ENCODE peak calls at places on chromosomes 11 and 22, in seven cellular contexts. B, Q, I, H, P, O and G are unnamed samples.

GRCh38 chr11:108606495-108607160 is 13.1 kb upstream of the EXPH5 start:
- DNase-seq in I (no peak), B (no peak), P (no peak), Q (no peak), O (no peak), H (no peak), G (peak)

GRCh38 chr11:61718613-61719302 is 33.7 kb upstream of the MYRF start:
- DNase-seq in H (peak), I (no peak), Q (peak), B (no peak), P (no peak), O (no peak), G (no peak)

GRCh38 chr11:86488553-86488952 is 113.9 kb downstream of the CCDC81 start:
- DNase-seq in B (no peak), P (no peak), I (no peak), H (no peak), Q (no peak), O (no peak), G (no peak)

GRCh38 chr11:110527146-110527545 is 97.4 kb downstream of the FDX1 start:
- DNase-seq in B (no peak), H (no peak), O (no peak), Q (no peak), P (no peak), I (no peak), G (no peak)

GRCh38 chr11:45173064-45173463 is 26.6 kb downstream of the PRDM11 start:
- DNase-seq in H (no peak), Q (no peak), P (no peak), I (no peak), O (no peak), B (no peak), G (no peak)

GRCh38 chr11:2316169-2316962 is 14.6 kb downstream of the TSPAN32 start:
- DNase-seq in O (peak), I (peak), H (no peak), P (no peak), Q (peak), B (no peak), G (no peak)

GRCh38 chr11:31531293-31531692 is 21.7 kb downstream of the ELP4 start:
- DNase-seq in Q (no peak), H (no peak), P (no peak), B (no peak), I (no peak), O (no peak), G (no peak)

GRCh38 chr11:130042093-130042591 is 27.6 kb upstream of the APLP2 start:
- DNase-seq in I (no peak), O (no peak), B (no peak), H (peak), Q (no peak), P (no peak), G (peak)

DNA sequence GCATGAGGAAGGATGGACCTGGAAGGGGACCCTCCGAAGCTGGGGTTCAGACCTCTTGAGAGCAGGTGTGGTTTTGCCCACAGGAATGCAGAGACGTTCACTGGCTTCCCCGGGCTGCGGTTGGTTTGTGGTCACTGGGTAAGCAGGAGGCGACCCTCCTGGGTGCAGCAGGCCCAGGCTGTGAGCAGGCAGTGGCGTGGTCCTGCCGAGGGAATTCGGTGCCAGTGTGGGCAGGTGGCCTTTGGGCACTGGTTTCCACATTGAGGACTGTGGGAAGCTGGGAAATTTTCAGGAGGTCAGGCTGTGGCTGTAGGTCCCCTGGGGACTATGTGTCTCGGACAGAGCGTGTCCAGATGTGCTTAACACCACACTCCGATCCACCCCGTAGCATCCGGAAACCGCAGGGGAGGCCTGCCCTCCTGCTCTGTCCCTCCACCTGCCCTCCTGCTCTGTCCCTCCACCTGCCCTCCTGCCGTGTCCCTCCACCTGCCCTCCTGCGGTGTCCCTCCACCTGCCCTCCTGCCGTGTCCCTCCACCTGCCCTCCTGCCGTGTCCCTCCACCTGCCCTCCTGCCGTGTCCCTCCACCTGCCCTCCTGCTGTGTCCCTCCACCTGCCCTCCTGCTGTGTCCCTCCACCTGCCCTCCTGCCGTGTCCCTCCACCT is 27.5 kb downstream of the TPCN2 start:
- DNase-seq in P (no peak), I (no peak), H (peak), B (no peak), O (no peak), Q (no peak), G (no peak)
- H3K27ac ChIP-seq in P (peak), I (no peak), H (peak), B (no peak), O (no peak), Q (no peak), G (no peak)

DNA sequence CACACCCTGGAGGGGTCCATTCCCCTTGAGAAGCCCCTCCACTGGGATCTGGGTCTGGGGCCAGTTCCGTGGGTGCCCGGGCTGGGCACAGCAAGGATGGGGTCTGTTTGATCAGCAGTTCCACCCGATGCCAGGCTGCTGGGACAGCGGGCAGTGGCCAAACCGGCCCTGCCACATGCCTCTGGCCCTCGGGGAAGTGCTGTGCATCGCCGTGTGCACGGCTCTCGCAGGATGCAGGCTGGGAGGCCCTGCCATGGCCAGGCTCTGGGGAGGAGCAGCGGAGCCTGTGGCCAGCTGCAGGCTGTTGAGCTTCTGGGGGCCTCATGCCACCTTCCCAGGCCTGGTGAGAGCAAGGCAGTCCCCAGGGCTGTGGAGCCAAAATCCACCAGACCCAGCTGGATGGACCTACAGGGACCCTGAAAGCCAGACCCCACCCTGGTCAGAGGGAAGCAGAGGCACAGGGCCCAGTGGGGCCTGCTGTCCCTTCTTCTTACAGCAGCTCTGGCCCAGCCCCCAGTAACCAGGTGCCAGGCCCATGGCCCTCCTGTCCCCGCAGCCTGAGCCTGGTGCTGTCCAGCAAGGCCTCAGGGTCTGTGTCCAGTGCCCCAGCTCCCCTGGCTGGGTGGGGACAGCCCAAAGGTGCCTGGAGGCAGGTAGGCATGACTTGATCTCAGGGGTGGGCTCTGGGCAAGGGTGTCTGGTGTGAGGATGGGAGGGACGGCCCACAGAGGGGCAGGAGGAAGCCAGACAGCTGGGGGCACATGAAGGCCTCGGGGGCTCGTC is 57.3 kb downstream of the WNT7B start:
- DNase-seq in P (no peak), Q (no peak), H (no peak), B (no peak), I (no peak), O (no peak), G (no peak)
- H3K27ac ChIP-seq in P (no peak), Q (no peak), H (no peak), B (no peak), I (no peak), O (no peak), G (peak)

GRCh38 chr11:122082203-122082602 is 33.8 kb downstream of the BLID start:
- DNase-seq in Q (no peak), B (no peak), I (no peak), O (no peak), H (no peak), P (no peak), G (no peak)

GRCh38 chr11:122085712-122086111 is 30.3 kb downstream of the BLID start:
- DNase-seq in H (no peak), O (no peak), I (no peak), B (no peak), Q (no peak), P (no peak), G (no peak)

GRCh38 chr11:122081073-122081472 is 34.9 kb downstream of the BLID start:
- DNase-seq in B (no peak), Q (no peak), I (no peak), P (no peak), H (no peak), O (no peak), G (no peak)

GRCh38 chr11:122089111-122089510 is 26.9 kb downstream of the BLID start:
- DNase-seq in H (no peak), P (no peak), B (no peak), I (no peak), O (no peak), Q (no peak), G (no peak)

GRCh38 chr11:122085264-122085663 is 30.8 kb downstream of the BLID start:
- DNase-seq in Q (no peak), P (no peak), H (peak), B (no peak), O (no peak), I (no peak), G (peak)
- H3K27ac ChIP-seq in Q (peak), P (peak), H (peak), B (no peak), O (no peak), I (no peak), G (no peak)

DNA sequence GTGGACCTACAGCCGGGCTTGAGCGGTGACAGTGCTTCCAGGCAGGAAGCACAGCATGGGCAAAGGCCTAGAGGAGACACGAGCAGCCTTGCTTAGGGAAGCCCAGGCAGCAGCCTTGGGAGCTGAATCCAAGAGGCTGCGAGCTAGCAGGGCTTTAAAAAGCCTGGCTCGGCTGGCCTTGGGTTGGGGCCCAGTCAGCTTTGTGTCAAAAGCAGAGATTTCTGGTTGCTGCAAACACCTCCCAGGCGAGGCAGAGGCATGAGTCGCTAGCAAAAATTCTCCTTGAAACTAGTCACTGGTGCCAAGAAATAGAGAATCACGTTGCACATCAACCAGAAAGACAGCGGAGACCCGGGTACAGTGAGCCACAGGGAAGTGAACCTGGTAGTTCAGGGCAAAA is 16.1 kb upstream of the FGF4 start:
- DNase-seq in P (no peak), B (no peak), Q (no peak), O (no peak), H (peak), I (peak), G (peak)
- H3K27ac ChIP-seq in P (no peak), B (no peak), Q (no peak), O (no peak), H (no peak), I (no peak), G (peak)

DNA sequence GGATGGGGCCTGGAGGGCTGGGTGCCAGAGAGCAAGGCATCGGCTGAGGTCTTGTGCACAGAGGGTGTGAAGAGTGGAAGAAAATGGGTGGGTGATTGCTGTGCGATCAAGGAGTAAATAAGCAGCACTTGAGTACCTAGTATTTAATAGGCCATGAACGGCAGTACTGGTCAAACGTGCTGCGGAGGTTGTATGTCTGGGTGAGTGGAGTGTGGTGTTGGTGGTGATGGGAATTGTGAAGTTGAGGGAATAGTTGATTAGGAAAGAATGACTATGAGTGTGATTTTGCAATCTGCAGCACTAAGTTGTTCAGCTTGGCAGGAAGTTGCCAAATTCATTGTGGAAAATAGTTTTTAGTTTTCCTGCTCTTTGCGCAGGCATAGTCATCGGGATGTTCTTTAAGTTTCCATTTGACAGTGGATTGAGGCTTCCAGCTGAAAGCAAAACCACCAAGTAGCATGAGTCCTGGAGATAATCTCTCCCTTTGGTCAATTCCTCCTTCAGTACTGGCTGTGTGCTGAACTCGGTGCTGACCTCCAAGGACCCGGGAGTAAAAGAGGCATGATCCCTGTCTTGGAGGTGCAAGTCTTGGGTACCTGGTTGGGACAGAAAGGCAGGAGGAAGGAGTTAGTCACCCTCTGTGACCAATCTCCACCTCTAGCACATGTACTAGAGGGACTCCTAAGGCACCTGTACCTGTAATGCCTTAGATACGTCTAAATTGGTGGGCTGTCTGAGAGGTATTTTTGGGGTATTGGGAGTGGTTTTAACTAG is 2.1 kb downstream of the PANX1 start:
- DNase-seq in P (no peak), O (no peak), H (peak), I (no peak), B (no peak), Q (no peak), G (peak)
- H3K27ac ChIP-seq in P (peak), O (peak), H (peak), I (peak), B (no peak), Q (peak), G (peak)

DNA sequence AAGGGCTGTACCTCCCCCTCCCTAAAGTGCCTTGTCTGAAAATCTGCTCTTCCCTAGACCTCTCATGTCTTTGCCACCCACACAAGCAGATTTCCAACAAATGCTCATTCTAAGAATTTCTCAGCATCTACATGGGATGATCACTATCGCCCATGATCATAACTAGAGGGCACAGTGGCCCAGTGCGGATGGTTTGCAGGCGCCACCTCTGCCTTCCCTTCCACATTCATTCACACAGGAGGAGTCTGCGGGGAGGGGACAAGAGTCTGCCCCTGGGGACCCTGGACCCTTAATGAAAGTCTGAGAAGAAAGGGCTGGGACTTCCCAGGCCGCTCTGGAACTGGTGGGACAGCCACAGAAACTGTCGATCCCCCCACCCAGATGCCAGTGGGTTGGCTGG is 28.9 kb downstream of the KCTD17 start:
- DNase-seq in B (no peak), H (no peak), P (no peak), I (no peak), Q (no peak), O (no peak), G (no peak)
- H3K27ac ChIP-seq in B (peak), H (no peak), P (no peak), I (no peak), Q (no peak), O (no peak), G (no peak)

GRCh38 chr22:43172191-43172590 is 14.7 kb downstream of the TTLL12 start:
- DNase-seq in H (no peak), I (no peak), O (no peak), B (no peak), P (no peak), Q (no peak), G (no peak)

GRCh38 chr22:43173566-43173965 is 13.4 kb downstream of the TTLL12 start:
- DNase-seq in O (no peak), Q (no peak), I (no peak), B (no peak), P (no peak), H (no peak), G (no peak)

GRCh38 chr22:43170131-43170480 is 16.8 kb downstream of the TTLL12 start:
- DNase-seq in O (no peak), P (no peak), H (no peak), B (no peak), I (no peak), Q (no peak), G (no peak)

GRCh38 chr22:43171019-43171491 is 15.9 kb downstream of the TTLL12 start:
- DNase-seq in P (no peak), I (peak), B (no peak), Q (no peak), O (no peak), H (no peak), G (no peak)

GRCh38 chr22:43171607-43172006 is 15.3 kb downstream of the TTLL12 start:
- DNase-seq in I (peak), Q (no peak), P (no peak), H (no peak), B (no peak), O (no peak), G (no peak)
- H3K27ac ChIP-seq in I (no peak), Q (no peak), P (no peak), H (no peak), B (no peak), O (no peak), G (peak)

DNA sequence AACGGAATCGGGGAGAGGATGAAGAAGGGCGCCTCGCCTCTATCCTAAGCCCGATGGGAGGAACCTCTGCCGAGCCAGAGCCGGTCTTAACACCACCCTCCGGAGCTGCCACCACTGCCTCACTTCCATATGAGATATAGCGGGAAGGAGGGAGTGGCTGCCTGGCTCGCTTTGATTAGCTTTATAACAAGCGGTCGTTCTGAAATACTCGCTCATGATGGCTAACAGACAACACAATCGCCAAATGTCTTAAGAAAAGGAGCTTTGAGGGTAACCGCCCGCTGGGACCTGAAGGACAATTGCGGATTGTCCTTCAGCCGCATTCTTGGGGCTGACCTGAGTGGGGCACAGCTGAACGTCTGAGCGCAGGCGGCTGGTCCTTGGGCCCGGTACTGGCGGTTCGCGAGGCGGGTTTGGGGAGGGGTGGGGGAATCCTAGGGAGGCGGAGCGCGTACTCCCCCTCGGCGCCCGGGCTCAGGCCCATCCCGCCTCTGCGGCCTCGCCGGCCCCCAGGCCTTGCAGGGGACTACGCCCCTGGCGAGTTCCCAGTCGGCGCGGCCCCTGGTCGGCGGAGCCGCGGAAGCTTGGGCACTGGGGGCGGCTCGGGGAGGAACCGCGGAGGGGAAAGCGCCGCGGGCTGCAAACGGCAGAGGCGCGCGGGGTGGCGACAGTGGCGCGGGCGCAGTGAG is at the start of gene PLAAT5:
- DNase-seq in H (peak), Q (peak), I (peak), P (no peak), B (no peak), O (no peak), G (no peak)
- H3K27ac ChIP-seq in H (no peak), Q (no peak), I (no peak), P (peak), B (no peak), O (no peak), G (no peak)

GRCh38 chr11:16924826-16925494 is 89.3 kb downstream of the PLEKHA7 start:
- DNase-seq in H (peak), I (peak), P (no peak), B (no peak), O (peak), Q (peak), G (peak)
- H3K27ac ChIP-seq in H (no peak), I (no peak), P (no peak), B (no peak), O (no peak), Q (no peak), G (peak)

GRCh38 chr22:42857845-42858481 is 890 bp upstream of the ARFGAP3 start:
- DNase-seq in I (no peak), O (no peak), B (no peak), P (no peak), Q (no peak), H (no peak), G (no peak)
- H3K27ac ChIP-seq in I (peak), O (peak), B (no peak), P (peak), Q (no peak), H (no peak), G (peak)